ENCODE peak calls at places on chromosomes 11 and 22, in six cellular contexts. R is pulmonary artery endothelial cell; N is stimulated activated naive CD4-positive, alpha-beta T cell; A is GM12878; X is epithelial cell of proximal tubule; H is stimulated activated CD8-positive, alpha-beta memory T cell treated with anti-CD3 and anti-CD28 coated beads, Interleukin-7, amount 100 ng/mL, for 4 hours. T is an unnamed sample.

GRCh38 chr22:38167988-38168407 is 13.6 kb downstream of the PLA2G6 start:
- DNase-seq in H (no peak), A (no peak), X (no peak), R (no peak), N (no peak), T (no peak)

GRCh38 chr11:102912482-102912830 is 37.7 kb upstream of the MMP12 start:
- DNase-seq in A (no peak), H (no peak), R (no peak), N (no peak), X (no peak), T (no peak)

GRCh38 chr11:90220391-90220790 is 2.5 kb downstream of the CHORDC1 start:
- DNase-seq in H (no peak), N (no peak), R (no peak), X (no peak), A (no peak), T (no peak)

GRCh38 chr22:40345271-40345670 is 1.0 kb upstream of the ADSL start:
- DNase-seq in N (no peak), X (no peak), A (no peak), R (no peak), H (no peak), T (no peak)

GRCh38 chr22:36580846-36581245 is 51.9 kb upstream of the EIF3D start:
- DNase-seq in R (no peak), X (no peak), H (no peak), N (no peak), A (no peak), T (no peak)

GRCh38 chr22:28379075-28379806 is 300.4 kb downstream of the TTC28 start:
- DNase-seq in R (no peak), N (no peak), X (no peak), H (no peak), A (no peak), T (no peak)

GRCh38 chr11:1437500-1437899 is 47.8 kb downstream of the BRSK2 start:
- DNase-seq in H (no peak), R (no peak), X (no peak), A (no peak), N (no peak), T (no peak)

GRCh38 chr11:69398529-69399492 is 82.7 kb upstream of the LINC01488 start:
- DNase-seq in R (no peak), A (no peak), X (no peak), H (no peak), N (no peak), T (no peak)

GRCh38 chr11:77619576-77620198 is 17.9 kb downstream of the CLNS1A start:
- DNase-seq in R (no peak), X (peak), A (peak), N (peak), H (no peak), T (peak)

GRCh38 chr11:34266090-34266912 is 91.5 kb downstream of the ABTB2 start:
- DNase-seq in R (no peak), A (no peak), N (peak), H (no peak), X (peak), T (no peak)

GRCh38 chr22:43504068-43504467 is 92.3 kb downstream of the MPPED1 start:
- DNase-seq in N (no peak), R (no peak), H (no peak), X (no peak), A (no peak), T (no peak)

GRCh38 chr11:116913000-116913399 is 75.6 kb upstream of the APOA1 start:
- DNase-seq in R (no peak), H (no peak), X (no peak), N (no peak), A (no peak), T (no peak)

GRCh38 chr22:38069372-38070249 is 12.4 kb downstream of the PICK1 start:
- DNase-seq in X (no peak), H (no peak), A (no peak), R (no peak), N (no peak), T (no peak)

GRCh38 chr11:109971184-109971523 is 122.0 kb upstream of the ZC3H12C start:
- DNase-seq in R (peak), A (no peak), H (no peak), N (no peak), X (no peak), T (no peak)

GRCh38 chr11:28144808-28145207 is 36.6 kb downstream of the METTL15 start:
- DNase-seq in A (no peak), X (peak), R (no peak), N (no peak), H (no peak), T (no peak)

GRCh38 chr22:44828193-44828592 is 75.8 kb downstream of the ARHGAP8 start:
- DNase-seq in R (no peak), X (no peak), H (no peak), N (no peak), A (no peak), T (no peak)

GRCh38 chr11:62461740-62462522 is 43.1 kb downstream of the SCGB1A1 start:
- DNase-seq in X (no peak), A (no peak), H (no peak), N (no peak), R (no peak), T (no peak)

GRCh38 chr11:95230054-95231034 is 658 bp downstream of the SESN3 start:
- DNase-seq in X (no peak), H (no peak), R (no peak), N (peak), A (no peak), T (no peak)

GRCh38 chr11:117809236-117810055 is 12.4 kb upstream of the DSCAML1 start:
- DNase-seq in N (peak), H (no peak), X (no peak), A (no peak), R (no peak), T (peak)

GRCh38 chr11:121648306-121648705 is 195.5 kb upstream of the SORL1-AS1 start:
- DNase-seq in N (no peak), A (no peak), X (no peak), H (no peak), R (no peak), T (no peak)

GRCh38 chr11:64879226-64879900 is 942 bp upstream of the EHD1 start:
- DNase-seq in A (no peak), X (no peak), R (no peak), H (no peak), N (no peak), T (no peak)

T was measured in DMS153.